ENCODE peak calls at places on chromosome 1, in five cellular contexts. B, V, F, O and Q are unnamed samples.

GRCh38 chr1:221902961-221903360 is 161.1 kb upstream of the DUSP10 start:
- DNase-seq in O (no peak), V (no peak), B (no peak), F (no peak), Q (no peak)

GRCh38 chr1:42936309-42937078 is 22.2 kb downstream of the SLC2A1 start:
- DNase-seq in O (peak; percentile 92), F (no peak), V (peak; percentile 93), B (no peak), Q (peak; percentile 85)

GRCh38 chr1:185360714-185361113 is 43.7 kb upstream of the IVNS1ABP start:
- DNase-seq in B (no peak), V (no peak), F (no peak), O (peak; percentile 43), Q (peak; percentile 77)

GRCh38 chr1:31587720-31588423 is 11.6 kb downstream of the TINAGL1 start:
- DNase-seq in F (no peak), O (peak; percentile 65), B (peak; percentile 47), V (peak; percentile 87), Q (peak; percentile 53)

GRCh38 chr1:188769181-188769580 is 1708.5 kb downstream of the BRINP3 start:
- DNase-seq in B (no peak), O (no peak), F (no peak), V (no peak), Q (no peak)

GRCh38 chr1:244087611-244088010 is 36.5 kb downstream of the ZBTB18 start:
- DNase-seq in O (no peak), F (no peak), V (no peak), B (no peak), Q (no peak)

GRCh38 chr1:169107673-169108160 is 1.2 kb downstream of the ATP1B1 start:
- DNase-seq in V (peak; percentile 80), O (peak; percentile 55), F (no peak), B (no peak), Q (peak; percentile 57)

GRCh38 chr1:54904476-54905048 is 17.6 kb upstream of the DHCR24 start:
- DNase-seq in V (peak; percentile 83), F (peak; percentile 89), O (peak; percentile 90), B (no peak), Q (peak; percentile 96)

GRCh38 chr1:29805122-29805895 is 569.0 kb downstream of the PTPRU start:
- DNase-seq in F (no peak), V (no peak), O (no peak), B (peak; percentile 29), Q (no peak)

GRCh38 chr1:50975436-50975835 is 5.4 kb downstream of the CDKN2C start:
- DNase-seq in F (no peak), O (no peak), B (no peak), V (no peak), Q (no peak)

GRCh38 chr1:201539561-201540404 is 856 bp downstream of the NAV1 start:
- DNase-seq in B (no peak), O (peak; percentile 88), F (no peak), V (peak; percentile 91), Q (peak; percentile 86)

GRCh38 chr1:168227620-168228019 is 1.8 kb downstream of the SFT2D2 start:
- DNase-seq in F (no peak), B (no peak), O (peak; percentile 73), V (peak; percentile 14), Q (peak; percentile 30)

GRCh38 chr1:29083318-29084195 is 40.1 kb downstream of the TMEM200B start:
- DNase-seq in O (no peak), F (no peak), B (no peak), V (no peak), Q (peak; percentile 63)

GRCh38 chr1:234550341-234551031 is 59.5 kb downstream of the IRF2BP2 start:
- DNase-seq in B (no peak), O (no peak), F (no peak), V (no peak), Q (no peak)

GRCh38 chr1:199778324-199778955 is 249.1 kb upstream of the NR5A2 start:
- DNase-seq in B (no peak), O (no peak), V (peak; percentile 84), F (no peak), Q (peak; percentile 1)

GRCh38 chr1:32025515-32025914 is 11.8 kb downstream of the KHDRBS1 start:
- DNase-seq in O (no peak), B (no peak), V (no peak), F (no peak), Q (no peak)